ENCODE peak calls at places on chromosomes 4 and X, in nine cellular contexts. C is choroid plexus epithelial cell, I is NCI-H1436, P is RWPE1, S is H1, K is body of pancreas, Y is NCI-H748 treated with DMSO at 0.1 percent for 48 hours, B is Caco-2, M is anterior cingulate cortex. E is an unnamed sample.

GRCh38 chr4:94939791-94940530 is 182.2 kb downstream of the BMPR1B start:
- DNase-seq in K (no peak), M (no peak), B (no peak), Y (no peak), S (no peak), I (no peak), P (peak; percentile 44), C (peak; percentile 54), E (no peak)

GRCh38 chr4:147498031-147498700 is 17.3 kb downstream of the EDNRA start:
- DNase-seq in K (no peak), C (peak; percentile 94), S (no peak), P (peak; percentile 57), I (no peak), B (no peak), M (no peak), Y (no peak), E (no peak)

GRCh38 chr4:108512615-108513505 is 107.5 kb upstream of the RPL34 start:
- DNase-seq in M (no peak), C (peak; percentile 86), P (peak; percentile 29), K (peak; percentile 28), Y (peak; percentile 73), B (peak; percentile 63), I (no peak), S (peak; percentile 54), E (peak; percentile 13)

GRCh38 chrX:95628796-95629195 is 1055.8 kb upstream of the DIAPH2 start:
- DNase-seq in I (no peak), M (no peak), K (no peak), B (no peak), Y (no peak), S (no peak), C (no peak), P (no peak), E (no peak)

GRCh38 chr4:88857588-88857987 is 160.0 kb upstream of the NAP1L5 start:
- DNase-seq in M (no peak), I (no peak), B (no peak), K (no peak), Y (no peak), S (no peak), C (no peak), P (no peak), E (no peak)

GRCh38 chrX:69216446-69216845 is 51.2 kb upstream of the PJA1 start:
- DNase-seq in I (no peak), S (no peak), C (no peak), B (no peak), M (no peak), P (no peak), Y (no peak), K (no peak), E (no peak)

GRCh38 chr4:174387721-174388120 is 104.0 kb downstream of the CEP44 start:
- DNase-seq in M (no peak), K (no peak), I (no peak), C (no peak), Y (no peak), P (no peak), B (no peak), S (no peak), E (no peak)

GRCh38 chr4:187010052-187010451 is 286.4 kb upstream of the FAT1 start:
- DNase-seq in C (no peak), Y (no peak), B (no peak), P (no peak), S (no peak), K (no peak), M (no peak), I (no peak), E (no peak)

GRCh38 chr4:168995537-168996295 is 14.3 kb downstream of the CBR4 start:
- DNase-seq in S (no peak), B (no peak), M (no peak), Y (no peak), P (no peak), I (no peak), K (no peak), C (peak; percentile 46), E (no peak)

GRCh38 chrX:118961866-118962560 is 12.4 kb upstream of the LONRF3 start:
- DNase-seq in B (no peak), S (no peak), I (no peak), C (no peak), Y (no peak), M (no peak), K (no peak), P (no peak), E (no peak)

GRCh38 chr4:28117067-28117756 is 1256.6 kb downstream of the STIM2 start:
- DNase-seq in C (no peak), M (no peak), Y (no peak), I (no peak), S (no peak), K (no peak), P (no peak), B (no peak), E (no peak)

GRCh38 chr4:32840461-32841189 is 2120.5 kb downstream of the PCDH7 start:
- DNase-seq in I (no peak), P (no peak), B (no peak), Y (no peak), C (no peak), S (no peak), M (no peak), K (no peak), E (no peak)

GRCh38 chrX:97229318-97229717 is 345.6 kb downstream of the RPA4 start:
- DNase-seq in M (no peak), I (no peak), C (no peak), P (no peak), K (no peak), S (no peak), Y (no peak), B (no peak), E (no peak)

GRCh38 chr4:101689220-101689619 is 101.3 kb upstream of the BANK1 start:
- DNase-seq in C (no peak), S (no peak), M (no peak), I (no peak), P (no peak), B (no peak), Y (no peak), K (no peak), E (peak; percentile 1)

GRCh38 chr4:133152801-133153526 is 3.9 kb downstream of the PCDH10 start:
- DNase-seq in I (no peak), M (peak; percentile 21), S (peak; percentile 40), B (no peak), K (no peak), C (peak; percentile 14), Y (peak; percentile 62), P (no peak), E (peak; percentile 1)

GRCh38 chr4:76585270-76585669 is 150.2 kb downstream of the SHROOM3 start:
- DNase-seq in M (no peak), Y (no peak), K (no peak), S (no peak), C (peak; percentile 76), B (no peak), P (no peak), I (no peak), E (no peak)

GRCh38 chr4:155722816-155723499 is 35.9 kb upstream of the GUCY1B1 start:
- DNase-seq in Y (no peak), P (no peak), I (no peak), K (no peak), M (no peak), C (no peak), B (no peak), S (no peak), E (no peak)

E was measured in HuH-7.